ENCODE peak calls at places on chromosomes 16 and 17, in seven cellular contexts. L is IMR-90; V is stimulated activated naive CD8-positive, alpha-beta T cell treated with anti-CD3 and anti-CD28 coated beads, Interleukin-15, Interleukin-2, amounts not matched to agents 100 U/mL and 50 U/mL, for 24 hours; J is activated T-cell treated with anti-CD3 and anti-CD28 coated beads for 1 hour; X is effector CD4-positive, alpha-beta T cell; K is left kidney; W is T-helper 2 cell. B is an unnamed sample.

GRCh38 chr17:10318540-10318939 is 54.3 kb downstream of the MYH13 start:
- DNase-seq in L (no peak), V (no peak), J (no peak), X (no peak), K (peak), W (no peak), B (no peak)

GRCh38 chr16:65769055-65769465 is 597.4 kb upstream of the CDH5 start:
- DNase-seq in L (peak), V (no peak), J (no peak), X (no peak), K (no peak), W (no peak), B (peak)

GRCh38 chr17:59760164-59760563 is 52.7 kb downstream of the VMP1 start:
- DNase-seq in L (no peak), V (no peak), J (no peak), X (no peak), K (no peak), W (no peak), B (no peak)

GRCh38 chr16:46897471-46897870 is 13.3 kb downstream of the GPT2 start:
- DNase-seq in L (no peak), V (no peak), J (no peak), X (no peak), K (no peak), W (no peak), B (no peak)

GRCh38 chr17:58666858-58667267 is 25.0 kb downstream of the TEX14 start:
- DNase-seq in L (peak), V (peak), J (peak), X (no peak), K (peak), W (no peak), B (peak)

GRCh38 chr17:7929158-7930029 is at the start of gene KCNAB3:
- DNase-seq in L (peak), V (peak), J (no peak), X (peak), K (peak), W (no peak), B (peak)

GRCh38 chr17:1920948-1921351 is 91.1 kb downstream of the RPA1 start:
- DNase-seq in L (no peak), V (no peak), J (no peak), X (no peak), K (no peak), W (no peak), B (no peak)

GRCh38 chr17:35947156-35947585 is 3.7 kb upstream of the LYZL6 start:
- DNase-seq in L (peak), V (peak), J (peak), X (peak), K (peak), W (no peak), B (peak)

GRCh38 chr16:51562896-51563295 is 411.8 kb upstream of the SALL1 start:
- DNase-seq in L (no peak), V (no peak), J (no peak), X (no peak), K (no peak), W (no peak), B (no peak)

GRCh38 chr16:70778901-70779309 is 22.1 kb downstream of the VAC14 start:
- DNase-seq in L (peak), V (no peak), J (no peak), X (no peak), K (peak), W (no peak), B (peak)

GRCh38 chr17:77002103-77003045 is 134.2 kb downstream of the MGAT5B start:
- DNase-seq in L (peak), V (no peak), J (no peak), X (no peak), K (peak), W (no peak), B (peak)

GRCh38 chr17:45645330-45645729 is 138.8 kb upstream of the CRHR1 start:
- DNase-seq in L (no peak), V (no peak), J (no peak), X (no peak), K (no peak), W (no peak), B (no peak)

GRCh38 chr17:15341385-15341849 is at the start of gene TEKT3:
- DNase-seq in L (peak), V (peak), J (no peak), X (no peak), K (peak), W (no peak), B (peak)

GRCh38 chr16:19524356-19524865 is 669 bp downstream of the CCP110 start:
- DNase-seq in L (no peak), V (no peak), J (no peak), X (no peak), K (peak), W (no peak), B (no peak)

GRCh38 chr17:64309021-64309420 is 46.0 kb upstream of the TEX2 start:
- DNase-seq in L (no peak), V (no peak), J (no peak), X (no peak), K (no peak), W (no peak), B (no peak)

GRCh38 chr17:75652934-75653549 is 13.9 kb downstream of the RECQL5 start:
- DNase-seq in L (peak), V (peak), J (no peak), X (no peak), K (peak), W (no peak), B (peak)

GRCh38 chr17:12979826-12980500 is 37.9 kb downstream of the ELAC2 start:
- DNase-seq in L (peak), V (no peak), J (no peak), X (no peak), K (no peak), W (no peak), B (peak)

GRCh38 chr17:39979021-39979660 is 1.5 kb upstream of the PSMD3 start:
- DNase-seq in L (peak), V (no peak), J (no peak), X (no peak), K (no peak), W (no peak), B (peak)

GRCh38 chr17:55005520-55005919 is 37.0 kb downstream of the STXBP4 start:
- DNase-seq in L (peak), V (no peak), J (no peak), X (no peak), K (peak), W (no peak), B (no peak)

GRCh38 chr16:760498-761343 is at the start of gene MSLN:
- DNase-seq in L (no peak), V (no peak), J (no peak), X (no peak), K (peak), W (no peak), B (no peak)

GRCh38 chr16:70691223-70692129 is 5.6 kb upstream of the MTSS2 start:
- DNase-seq in L (peak), V (no peak), J (no peak), X (no peak), K (peak), W (no peak), B (peak)

GRCh38 chr17:16488572-16488997 is 3.4 kb downstream of the LRRC75A start:
- DNase-seq in L (no peak), V (no peak), J (no peak), X (no peak), K (peak), W (no peak), B (no peak)

GRCh38 chr17:49210158-49211029 is at the start of the genes ABI3 and GNGT2:
- DNase-seq in L (peak), V (peak), J (peak), X (peak), K (peak), W (no peak), B (no peak)

GRCh38 chr17:1820518-1821252 is 9.0 kb downstream of the SMYD4 start:
- DNase-seq in L (no peak), V (no peak), J (no peak), X (no peak), K (peak), W (no peak), B (no peak)

GRCh38 chr17:15981208-15981607 is 18.3 kb downstream of the ZSWIM7 start:
- DNase-seq in L (no peak), V (peak), J (no peak), X (no peak), K (no peak), W (no peak), B (no peak)

GRCh38 chr16:50326835-50327465 is 41.8 kb downstream of the BRD7 start:
- DNase-seq in L (peak), V (peak), J (peak), X (peak), K (peak), W (no peak), B (peak)

GRCh38 chr16:28313587-28313986 is 21.3 kb downstream of the SBK1 start:
- DNase-seq in L (no peak), V (no peak), J (no peak), X (no peak), K (no peak), W (no peak), B (no peak)

GRCh38 chr16:56262148-56262878 is 71.0 kb downstream of the GNAO1 start:
- DNase-seq in L (no peak), V (no peak), J (peak), X (peak), K (peak), W (no peak), B (peak)

GRCh38 chr16:1057252-1057932 is 15.2 kb upstream of the SSTR5 start:
- DNase-seq in L (no peak), V (peak), J (peak), X (peak), K (no peak), W (peak), B (no peak)

GRCh38 chr16:57619606-57620315 is 8.7 kb upstream of the ADGRG1 start:
- DNase-seq in L (no peak), V (no peak), J (no peak), X (no peak), K (peak), W (no peak), B (peak)

GRCh38 chr16:15907863-15908478 is 19.6 kb upstream of the CEP20 start:
- DNase-seq in L (peak), V (peak), J (no peak), X (no peak), K (peak), W (no peak), B (no peak)

B was measured in trophoblast cell.